ENCODE peak calls at places on chromosomes 4 and X, in five cellular contexts. One of them, this sample, is unnamed.

GRCh38 chrX:3697701-3698279 is 15.7 kb downstream of the PRKX start:
- DNase-seq in T-cell: no peak
- DNase-seq in SW 1271: no peak
- DNase-seq in naive thymus-derived CD4-positive, alpha-beta T cell: no peak
- DNase-seq in neuronal stem cell: peak; percentile 33
- DNase-seq in this sample: no peak

GRCh38 chrX:68114573-68115199 is 318.6 kb downstream of the OPHN1 start:
- DNase-seq in naive thymus-derived CD4-positive, alpha-beta T cell: no peak
- DNase-seq in T-cell: no peak
- DNase-seq in SW 1271: peak; percentile 2
- DNase-seq in neuronal stem cell: no peak
- DNase-seq in this sample: no peak

GRCh38 chr4:113881256-113881655 is 98.2 kb downstream of the ARSJ start:
- DNase-seq in naive thymus-derived CD4-positive, alpha-beta T cell: no peak
- DNase-seq in neuronal stem cell: no peak
- DNase-seq in T-cell: no peak
- DNase-seq in SW 1271: no peak
- DNase-seq in this sample: no peak

GRCh38 chr4:137360701-137361213 is 171.5 kb downstream of the PCDH18 start:
- DNase-seq in naive thymus-derived CD4-positive, alpha-beta T cell: no peak
- DNase-seq in T-cell: no peak
- DNase-seq in SW 1271: no peak
- DNase-seq in neuronal stem cell: no peak
- DNase-seq in this sample: no peak

GRCh38 chr4:105280338-105280809 is 133.7 kb downstream of the TET2 start:
- DNase-seq in T-cell: no peak
- DNase-seq in neuronal stem cell: no peak
- DNase-seq in SW 1271: no peak
- DNase-seq in naive thymus-derived CD4-positive, alpha-beta T cell: no peak
- DNase-seq in this sample: no peak

GRCh38 chr4:121950680-121951569 is 935 bp downstream of the TRPC3 start:
- DNase-seq in T-cell: no peak
- DNase-seq in naive thymus-derived CD4-positive, alpha-beta T cell: no peak
- DNase-seq in neuronal stem cell: peak; percentile 8
- DNase-seq in SW 1271: no peak
- DNase-seq in this sample: no peak

GRCh38 chr4:7806724-7807123 is 132.9 kb downstream of the AFAP1 start:
- DNase-seq in neuronal stem cell: no peak
- DNase-seq in naive thymus-derived CD4-positive, alpha-beta T cell: no peak
- DNase-seq in SW 1271: no peak
- DNase-seq in T-cell: no peak
- DNase-seq in this sample: no peak

GRCh38 chr4:37675587-37676290 is 10.4 kb downstream of the RELL1 start:
- DNase-seq in T-cell: no peak
- DNase-seq in naive thymus-derived CD4-positive, alpha-beta T cell: no peak
- DNase-seq in neuronal stem cell: no peak
- DNase-seq in SW 1271: no peak
- DNase-seq in this sample: no peak

GRCh38 chrX:134846042-134846441 is 144.7 kb upstream of the SMIM10 start:
- DNase-seq in T-cell: no peak
- DNase-seq in naive thymus-derived CD4-positive, alpha-beta T cell: no peak
- DNase-seq in SW 1271: no peak
- DNase-seq in neuronal stem cell: no peak
- DNase-seq in this sample: no peak

GRCh38 chr4:24214796-24215195 is 324.9 kb upstream of the PPARGC1A start:
- DNase-seq in neuronal stem cell: no peak
- DNase-seq in SW 1271: no peak
- DNase-seq in naive thymus-derived CD4-positive, alpha-beta T cell: no peak
- DNase-seq in T-cell: no peak
- DNase-seq in this sample: no peak

GRCh38 chr4:76376534-76376933 is 44.4 kb downstream of the CCDC158 start:
- DNase-seq in neuronal stem cell: no peak
- DNase-seq in naive thymus-derived CD4-positive, alpha-beta T cell: no peak
- DNase-seq in SW 1271: no peak
- DNase-seq in T-cell: no peak
- DNase-seq in this sample: no peak

GRCh38 chr4:2416564-2417195 is 1.8 kb downstream of the ZFYVE28 start:
- DNase-seq in neuronal stem cell: peak; percentile 45
- DNase-seq in naive thymus-derived CD4-positive, alpha-beta T cell: no peak
- DNase-seq in SW 1271: no peak
- DNase-seq in T-cell: no peak
- DNase-seq in this sample: no peak

GRCh38 chr4:149605601-149606378 is 209.9 kb downstream of the IQCM start:
- DNase-seq in T-cell: no peak
- DNase-seq in naive thymus-derived CD4-positive, alpha-beta T cell: no peak
- DNase-seq in neuronal stem cell: no peak
- DNase-seq in SW 1271: no peak
- DNase-seq in this sample: no peak

GRCh38 chr4:338759-339097 is 1.1 kb downstream of the ZNF141 start:
- DNase-seq in SW 1271: no peak
- DNase-seq in T-cell: no peak
- DNase-seq in naive thymus-derived CD4-positive, alpha-beta T cell: no peak
- DNase-seq in neuronal stem cell: no peak
- DNase-seq in this sample: no peak

GRCh38 chrX:39953879-39954278 is 143.9 kb downstream of the BCOR start:
- DNase-seq in naive thymus-derived CD4-positive, alpha-beta T cell: no peak
- DNase-seq in T-cell: no peak
- DNase-seq in SW 1271: no peak
- DNase-seq in neuronal stem cell: no peak
- DNase-seq in this sample: no peak

GRCh38 chr4:3261411-3262207 is 12.7 kb downstream of the MSANTD1 start:
- DNase-seq in SW 1271: no peak
- DNase-seq in T-cell: no peak
- DNase-seq in neuronal stem cell: no peak
- DNase-seq in naive thymus-derived CD4-positive, alpha-beta T cell: no peak
- DNase-seq in this sample: no peak

GRCh38 chr4:6386091-6386490 is 86.3 kb downstream of the PPP2R2C start:
- DNase-seq in T-cell: no peak
- DNase-seq in naive thymus-derived CD4-positive, alpha-beta T cell: no peak
- DNase-seq in SW 1271: no peak
- DNase-seq in neuronal stem cell: no peak
- DNase-seq in this sample: no peak

GRCh38 chrX:115616943-115617563 is 56.1 kb downstream of the PLS3 start:
- DNase-seq in T-cell: no peak
- DNase-seq in neuronal stem cell: no peak
- DNase-seq in SW 1271: no peak
- DNase-seq in naive thymus-derived CD4-positive, alpha-beta T cell: no peak
- DNase-seq in this sample: no peak

GRCh38 chrX:69262036-69262905 is 97.0 kb upstream of the PJA1 start:
- DNase-seq in neuronal stem cell: no peak
- DNase-seq in T-cell: no peak
- DNase-seq in naive thymus-derived CD4-positive, alpha-beta T cell: no peak
- DNase-seq in SW 1271: no peak
- DNase-seq in this sample: no peak

GRCh38 chr4:57410331-57411052 is 300.3 kb upstream of the IGFBP7 start:
- DNase-seq in T-cell: no peak
- DNase-seq in naive thymus-derived CD4-positive, alpha-beta T cell: no peak
- DNase-seq in neuronal stem cell: peak; percentile 18
- DNase-seq in SW 1271: no peak
- DNase-seq in this sample: no peak

GRCh38 chr4:69057620-69058409 is 38.5 kb upstream of the UGT2B7 start:
- DNase-seq in naive thymus-derived CD4-positive, alpha-beta T cell: no peak
- DNase-seq in SW 1271: no peak
- DNase-seq in T-cell: no peak
- DNase-seq in neuronal stem cell: peak; percentile 27
- DNase-seq in this sample: no peak

This sample was measured in keratinocyte.